ENCODE peak calls at places on chromosomes 12 and 14, in nine cellular contexts. S, V, P, D, A, F, L, Q and H are unnamed samples.

GRCh38 chr14:72256055-72256454 is 323.8 kb downstream of the RGS6 start:
- DNase-seq in Q (no peak), V (no peak), L (no peak), D (no peak), F (peak), P (no peak), S (no peak), A (no peak), H (no peak)

GRCh38 chr12:75889214-75889613 is 142.4 kb downstream of the PHLDA1 start:
- DNase-seq in D (no peak), A (no peak), L (no peak), V (no peak), F (no peak), Q (no peak), P (no peak), S (peak), H (no peak)

GRCh38 chr12:105499223-105499622 is 168.7 kb downstream of the C12orf75 start:
- DNase-seq in Q (no peak), L (no peak), P (no peak), A (no peak), V (no peak), D (no peak), F (no peak), S (no peak), H (no peak)

GRCh38 chr12:113333877-113334785 is 778 bp downstream of the SLC8B1 start:
- DNase-seq in P (no peak), V (no peak), A (no peak), L (no peak), Q (no peak), S (no peak), F (peak), D (no peak), H (no peak)

GRCh38 chr14:55599250-55599879 is 19.4 kb downstream of the KTN1 start:
- DNase-seq in F (peak), P (no peak), L (no peak), Q (no peak), V (no peak), D (no peak), S (no peak), A (peak), H (no peak)

GRCh38 chr14:60247994-60248696 is 876 bp upstream of the PPM1A start:
- DNase-seq in S (peak), D (peak), P (peak), Q (peak), F (peak), L (peak), V (peak), A (peak), H (peak)

GRCh38 chr14:24890716-24891115 is 159.2 kb downstream of the STXBP6 start:
- DNase-seq in L (no peak), V (no peak), A (no peak), P (no peak), Q (no peak), D (no peak), S (no peak), F (no peak), H (no peak)

GRCh38 chr14:49505026-49505766 is 81.0 kb downstream of the RPS29 start:
- DNase-seq in L (no peak), A (no peak), F (no peak), P (no peak), D (no peak), S (no peak), Q (no peak), V (no peak), H (no peak)

GRCh38 chr12:65940744-65941143 is 116.5 kb downstream of the HMGA2 start:
- DNase-seq in A (no peak), F (no peak), V (no peak), P (no peak), D (no peak), S (no peak), Q (no peak), L (no peak), H (no peak)

GRCh38 chr12:104504151-104504550 is 47.4 kb downstream of the CHST11 start:
- DNase-seq in F (no peak), P (no peak), V (no peak), D (no peak), Q (no peak), L (no peak), S (no peak), A (no peak), H (no peak)

GRCh38 chr12:47991592-47991991 is 12.7 kb downstream of the COL2A1 start:
- DNase-seq in D (no peak), V (peak), A (no peak), Q (no peak), S (no peak), P (no peak), F (no peak), L (no peak), H (no peak)

GRCh38 chr12:94586589-94587259 is 63.6 kb downstream of the TMCC3 start:
- DNase-seq in P (no peak), D (peak), L (no peak), F (no peak), A (no peak), V (no peak), S (no peak), Q (no peak), H (no peak)

GRCh38 chr12:106131671-106132070 is 7.1 kb downstream of the NUAK1 start:
- DNase-seq in A (no peak), V (no peak), Q (no peak), F (no peak), P (no peak), S (no peak), D (peak), L (no peak), H (no peak)

GRCh38 chr12:98402081-98402480 is 113.3 kb upstream of the TMPO start:
- DNase-seq in Q (no peak), L (no peak), A (no peak), V (no peak), S (no peak), D (no peak), P (no peak), F (peak), H (no peak)

GRCh38 chr12:80766897-80767296 is 50.2 kb downstream of the MYF5 start:
- DNase-seq in V (no peak), S (no peak), L (peak), D (no peak), A (no peak), P (peak), Q (no peak), F (no peak), H (no peak)

GRCh38 chr12:103529306-103529705 is 33.5 kb upstream of the C12orf42 start:
- DNase-seq in F (no peak), S (no peak), L (no peak), V (no peak), P (no peak), Q (no peak), A (no peak), D (no peak), H (no peak)

GRCh38 chr14:102029956-102030355 is 56.9 kb downstream of the HSP90AA1 start:
- DNase-seq in Q (no peak), D (no peak), S (no peak), V (no peak), F (no peak), L (no peak), A (no peak), P (no peak), H (no peak)

GRCh38 chr12:117685115-117685926 is 283.5 kb downstream of the KSR2 start:
- DNase-seq in A (no peak), S (peak), D (no peak), P (no peak), V (no peak), L (no peak), F (peak), Q (no peak), H (no peak)

GRCh38 chr12:91529829-91530228 is 347.2 kb upstream of the DCN start:
- DNase-seq in D (peak), A (no peak), V (no peak), L (no peak), S (no peak), F (peak), P (no peak), Q (no peak), H (no peak)

GRCh38 chr14:76985021-76985420 is 43.5 kb downstream of the IRF2BPL start:
- DNase-seq in L (no peak), D (peak), Q (no peak), F (no peak), A (no peak), P (no peak), V (no peak), S (no peak), H (no peak)

GRCh38 chr12:92107094-92107493 is 38.6 kb downstream of the BTG1 start:
- DNase-seq in F (no peak), S (no peak), Q (no peak), D (no peak), V (no peak), P (no peak), L (no peak), A (no peak), H (no peak)

GRCh38 chr12:124592050-124592449 is 24.6 kb upstream of the NCOR2 start:
- DNase-seq in L (no peak), A (no peak), S (no peak), D (peak), V (no peak), F (peak), P (no peak), Q (no peak), H (no peak)

GRCh38 chr12:80936642-80937390 is 918 bp downstream of the LIN7A start:
- DNase-seq in S (peak), V (no peak), D (peak), P (peak), L (no peak), F (peak), A (peak), Q (no peak), H (peak)

GRCh38 chr12:95385646-95386045 is 88.3 kb upstream of the METAP2 start:
- DNase-seq in V (no peak), A (peak), P (no peak), F (peak), D (peak), S (no peak), Q (no peak), L (no peak), H (no peak)

GRCh38 chr12:105334001-105334400 is 3.5 kb downstream of the C12orf75 start:
- DNase-seq in A (no peak), F (no peak), D (peak), S (no peak), L (no peak), Q (no peak), P (no peak), V (no peak), H (no peak)

GRCh38 chr12:105270671-105271255 is 34.8 kb upstream of the APPL2 start:
- DNase-seq in A (no peak), D (no peak), F (no peak), Q (no peak), P (no peak), L (no peak), S (no peak), V (no peak), H (no peak)

GRCh38 chr12:128450810-128451209 is 183.8 kb downstream of the TMEM132C start:
- DNase-seq in V (no peak), P (no peak), Q (no peak), F (no peak), S (no peak), A (no peak), D (no peak), L (no peak), H (no peak)

GRCh38 chr12:2270846-2271245 is 218.1 kb downstream of the CACNA1C start:
- DNase-seq in V (no peak), P (no peak), Q (no peak), F (no peak), A (no peak), L (no peak), S (no peak), D (no peak), H (no peak)

GRCh38 chr14:70148911-70149675 is 39.7 kb downstream of the SLC8A3 start:
- DNase-seq in A (no peak), Q (no peak), V (no peak), P (no peak), D (no peak), S (no peak), F (peak), L (no peak), H (no peak)

GRCh38 chr12:52606581-52607241 is 5.4 kb upstream of the KRT72 start:
- DNase-seq in A (no peak), F (no peak), V (no peak), Q (no peak), L (no peak), S (no peak), P (no peak), D (no peak), H (no peak)

GRCh38 chr12:28950049-28950448 is 199.0 kb upstream of the FAR2 start:
- DNase-seq in Q (no peak), S (no peak), V (no peak), D (no peak), A (no peak), P (no peak), F (no peak), L (no peak), H (no peak)

GRCh38 chr14:34368115-34368970 is 93.7 kb downstream of the SPTSSA start:
- DNase-seq in L (no peak), A (no peak), D (peak), P (no peak), F (peak), S (no peak), Q (no peak), V (no peak), H (no peak)

GRCh38 chr12:1189163-1189562 is 198.1 kb downstream of the ERC1 start:
- DNase-seq in Q (no peak), P (no peak), D (no peak), S (no peak), L (no peak), F (peak), A (no peak), V (no peak), H (no peak)

GRCh38 chr14:73758392-73759182 is 44.4 kb upstream of the PNMA1 start:
- DNase-seq in F (peak), L (no peak), D (peak), Q (peak), V (peak), A (peak), S (peak), P (peak), H (no peak)

GRCh38 chr14:73760598-73761586 is 46.7 kb upstream of the PNMA1 start:
- DNase-seq in V (no peak), S (no peak), Q (no peak), L (no peak), A (no peak), P (peak), F (no peak), D (no peak), H (no peak)

GRCh38 chr14:73759183-73759713 is 45.1 kb upstream of the PNMA1 start:
- DNase-seq in V (peak), A (peak), D (peak), P (peak), F (peak), Q (peak), S (peak), L (no peak), H (no peak)

GRCh38 chr14:73761621-73762355 is 47.6 kb upstream of the PNMA1 start:
- DNase-seq in P (peak), S (no peak), D (no peak), V (no peak), L (no peak), F (no peak), Q (no peak), A (no peak), H (no peak)

DNA sequence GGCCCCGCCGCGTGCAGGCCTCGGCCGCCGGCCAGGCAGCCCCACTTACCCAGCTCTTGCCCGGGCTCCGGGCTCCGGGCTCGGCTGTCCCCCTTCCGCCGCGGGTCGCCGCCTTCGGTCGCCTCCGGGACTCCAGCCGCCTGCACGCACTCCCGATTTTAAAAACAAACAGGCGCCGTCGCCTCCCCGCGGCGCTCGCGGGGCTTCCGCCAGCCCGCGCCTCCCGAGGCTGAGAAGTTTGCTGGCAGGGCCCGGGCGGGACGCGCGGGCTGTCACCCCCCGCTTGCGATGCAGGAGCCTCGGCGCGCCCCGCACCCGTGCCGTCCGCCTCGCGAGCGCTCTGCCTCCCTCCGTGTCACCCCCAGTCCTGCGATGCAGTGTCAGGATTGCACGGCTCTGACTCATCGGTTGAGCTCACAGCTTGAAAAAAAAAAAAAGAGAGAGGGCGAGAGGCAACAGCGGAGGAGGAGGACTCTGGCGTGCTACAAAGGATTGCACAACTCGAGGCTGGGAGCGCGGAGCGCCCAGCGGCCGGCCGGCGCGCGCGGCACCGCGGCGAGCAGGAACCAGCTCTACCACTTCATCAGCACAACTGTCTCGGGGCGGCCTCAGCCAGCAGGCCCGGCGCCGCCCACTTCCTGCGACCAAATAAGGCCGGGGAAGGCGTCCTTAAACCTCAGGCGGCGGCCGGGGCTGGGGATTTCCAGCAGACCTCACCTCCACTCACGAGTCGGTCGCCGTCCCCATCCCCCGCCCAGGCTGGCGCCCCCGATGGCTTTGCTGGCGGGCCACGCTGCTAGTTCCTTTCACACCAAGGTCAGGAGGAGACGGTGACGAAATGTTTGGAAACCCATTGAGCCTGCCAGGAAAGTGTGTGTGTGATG is 45.8 kb upstream of the PNMA1 start:
- DNase-seq in S (peak), A (peak), L (peak), Q (peak), P (peak), D (peak), F (peak), V (peak), H (peak)
- TF ChIP-seq CTCF in S (no peak), A (peak), L (no peak), Q (peak), P (no peak), D (no peak), F (peak), V (no peak), H (no peak)

GRCh38 chr12:109770104-109770860 is 56.7 kb downstream of the FAM222A start:
- DNase-seq in L (no peak), V (peak), P (no peak), S (no peak), D (no peak), Q (no peak), F (no peak), A (no peak), H (no peak)

GRCh38 chr12:109772622-109773321 is 59.1 kb downstream of the FAM222A start:
- DNase-seq in V (peak), Q (no peak), D (no peak), F (no peak), L (no peak), A (no peak), P (no peak), S (no peak), H (no peak)

GRCh38 chr12:109770861-109771670 is 57.4 kb downstream of the FAM222A start:
- DNase-seq in S (no peak), F (no peak), Q (no peak), L (no peak), V (peak), D (no peak), A (no peak), P (no peak), H (no peak)

GRCh38 chr12:109773384-109774011 is 59.7 kb downstream of the TRPV4 start:
- DNase-seq in Q (no peak), P (no peak), S (no peak), D (no peak), V (no peak), F (peak), A (no peak), L (no peak), H (no peak)

DNA sequence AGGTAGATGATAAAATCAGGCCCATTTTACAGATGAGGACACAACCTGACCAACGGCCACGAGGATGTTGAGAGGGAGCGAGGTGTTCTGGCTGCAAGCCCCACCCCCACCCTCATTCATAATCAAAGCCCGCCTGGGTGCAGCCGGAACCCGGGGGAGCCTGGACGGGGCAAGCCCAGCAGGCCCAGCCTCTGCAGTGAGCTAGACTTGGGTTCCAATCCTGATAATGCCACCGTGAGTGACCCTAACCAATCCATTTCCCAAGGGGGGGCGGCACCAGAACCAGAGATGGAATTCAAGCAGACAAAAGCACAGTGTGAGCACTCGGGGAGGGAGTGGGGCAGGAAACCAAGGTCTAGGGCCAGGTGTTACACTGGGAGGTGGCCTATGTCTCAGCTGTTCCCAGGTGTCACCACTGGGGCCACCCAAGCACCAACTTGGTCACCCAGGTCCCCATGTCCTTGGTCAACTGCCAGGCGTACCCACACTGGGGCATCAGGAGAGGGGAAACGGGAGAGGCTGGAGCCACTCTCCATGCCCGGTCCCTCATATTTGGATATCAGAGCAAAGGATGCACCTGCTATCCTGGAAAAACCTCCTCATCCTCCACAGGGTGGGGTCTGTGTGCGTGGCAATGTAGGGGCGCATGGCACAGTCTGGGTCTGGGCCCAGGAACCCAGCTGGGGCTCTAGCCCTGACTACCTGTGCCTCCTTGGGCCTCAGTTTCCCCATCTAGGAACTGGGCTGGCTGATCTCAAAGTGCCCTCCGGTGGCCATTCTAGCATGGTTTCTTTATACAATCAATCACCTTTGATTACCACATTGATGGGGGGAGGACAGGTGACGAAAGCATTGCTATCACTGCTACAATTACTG is 58.4 kb downstream of the FAM222A start:
- DNase-seq in D (no peak), A (no peak), S (no peak), Q (no peak), L (no peak), P (no peak), F (no peak), V (peak), H (no peak)
- TF ChIP-seq CTCF in D (no peak), A (no peak), S (no peak), Q (no peak), L (peak), P (no peak), F (no peak), V (no peak), H (no peak)

GRCh38 chr12:67306712-67307111 is 37.6 kb downstream of the CAND1 start:
- DNase-seq in A (no peak), L (no peak), F (no peak), D (no peak), S (no peak), V (no peak), P (no peak), Q (no peak), H (no peak)
- TF ChIP-seq CTCF in A (no peak), L (no peak), F (no peak), D (no peak), S (no peak), V (no peak), P (no peak), Q (no peak), H (no peak)

DNA sequence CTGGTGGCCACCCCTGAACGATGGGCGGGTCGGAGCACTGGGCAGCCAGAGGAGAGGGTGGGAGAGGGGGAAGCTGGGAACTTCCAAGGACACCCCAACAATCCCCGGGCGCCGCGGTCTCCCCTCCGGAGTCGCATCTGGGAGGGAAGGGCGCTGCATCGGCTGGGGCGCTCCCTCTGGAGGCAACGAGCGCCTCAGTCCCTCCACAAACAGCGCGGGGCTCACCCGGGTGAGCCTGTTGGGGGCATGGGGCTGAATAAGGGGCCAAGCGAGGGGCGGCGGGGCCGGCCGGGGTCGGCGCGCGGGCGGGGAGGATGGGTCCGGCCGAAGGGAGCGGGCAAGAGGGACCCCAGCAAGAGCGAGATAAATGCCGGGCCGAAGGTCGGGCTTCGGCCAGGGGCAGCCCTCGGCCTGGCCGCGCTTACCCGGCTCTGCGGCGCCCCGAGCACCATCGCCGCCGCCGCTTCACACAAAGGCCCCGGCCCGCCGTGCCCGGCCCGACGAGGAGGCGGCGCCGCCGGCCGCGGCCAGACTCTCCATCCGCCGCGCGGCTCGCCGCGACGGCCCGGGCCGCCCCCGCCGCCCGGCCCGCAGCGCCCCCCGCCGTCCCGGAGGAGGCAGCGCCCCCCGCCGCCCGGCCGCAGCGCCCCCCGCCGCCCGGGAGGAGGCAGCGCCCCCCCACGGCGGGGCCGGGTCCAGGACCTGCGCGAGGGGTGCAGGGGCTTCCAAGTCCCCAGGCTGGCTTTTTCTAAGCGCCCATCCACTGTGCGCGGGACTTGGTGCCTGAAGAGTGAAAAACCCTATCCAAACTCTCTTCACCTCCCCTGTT is at the start of gene ZBTB39:
- DNase-seq in S (peak), F (peak), D (peak), P (peak), Q (peak), L (no peak), A (peak), V (peak), H (no peak)
- TF ChIP-seq CTCF in S (no peak), F (peak), D (peak), P (peak), Q (peak), L (peak), A (peak), V (no peak), H (peak)